ENCODE peak calls at places on chromosomes 5 and 9, in seven cellular contexts. One of them, this sample, is unnamed.

GRCh38 chr5:56327810-56328209 is 94.7 kb upstream of the ANKRD55 start:
- DNase-seq in left ventricle myocardium inferior: no peak
- DNase-seq in type B pancreatic cell: no peak
- DNase-seq in HTR-8/SVneo: no peak
- DNase-seq in retina: no peak
- DNase-seq in H54: no peak
- DNase-seq in ELF-1: no peak
- DNase-seq in this sample: no peak

GRCh38 chr9:91428927-91429351 is 5.3 kb upstream of the NFIL3 start:
- DNase-seq in left ventricle myocardium inferior: no peak
- DNase-seq in type B pancreatic cell: no peak
- DNase-seq in HTR-8/SVneo: no peak
- DNase-seq in retina: no peak
- DNase-seq in H54: no peak
- DNase-seq in ELF-1: no peak
- DNase-seq in this sample: peak

GRCh38 chr5:117201016-117201415 is 626.4 kb upstream of the SEMA6A start:
- DNase-seq in left ventricle myocardium inferior: no peak
- DNase-seq in type B pancreatic cell: no peak
- DNase-seq in HTR-8/SVneo: peak
- DNase-seq in retina: no peak
- DNase-seq in H54: no peak
- DNase-seq in ELF-1: no peak
- DNase-seq in this sample: no peak

GRCh38 chr5:175467983-175468698 is 10.2 kb upstream of the SFXN1 start:
- DNase-seq in left ventricle myocardium inferior: no peak
- DNase-seq in type B pancreatic cell: no peak
- DNase-seq in HTR-8/SVneo: no peak
- DNase-seq in retina: no peak
- DNase-seq in H54: no peak
- DNase-seq in ELF-1: no peak
- DNase-seq in this sample: no peak

GRCh38 chr5:69238760-69239251 is 4.1 kb downstream of the CDK7 start:
- DNase-seq in left ventricle myocardium inferior: no peak
- DNase-seq in type B pancreatic cell: no peak
- DNase-seq in HTR-8/SVneo: peak
- DNase-seq in retina: no peak
- DNase-seq in H54: peak
- DNase-seq in ELF-1: no peak
- DNase-seq in this sample: no peak

GRCh38 chr5:103114440-103114839 is 5.5 kb downstream of the GIN1 start:
- DNase-seq in left ventricle myocardium inferior: no peak
- DNase-seq in type B pancreatic cell: no peak
- DNase-seq in HTR-8/SVneo: no peak
- DNase-seq in retina: no peak
- DNase-seq in H54: no peak
- DNase-seq in ELF-1: no peak
- DNase-seq in this sample: no peak

GRCh38 chr9:36839131-36839885 is 194.8 kb downstream of the PAX5 start:
- DNase-seq in left ventricle myocardium inferior: no peak
- DNase-seq in type B pancreatic cell: no peak
- DNase-seq in HTR-8/SVneo: no peak
- DNase-seq in retina: no peak
- DNase-seq in H54: no peak
- DNase-seq in ELF-1: no peak
- DNase-seq in this sample: no peak

GRCh38 chr9:134372621-134373267 is 46.5 kb downstream of the RXRA start:
- DNase-seq in left ventricle myocardium inferior: peak
- DNase-seq in type B pancreatic cell: no peak
- DNase-seq in HTR-8/SVneo: no peak
- DNase-seq in retina: no peak
- DNase-seq in H54: peak
- DNase-seq in ELF-1: peak
- DNase-seq in this sample: peak

GRCh38 chr9:3001311-3001710 is 157.4 kb upstream of the PUM3 start:
- DNase-seq in left ventricle myocardium inferior: no peak
- DNase-seq in type B pancreatic cell: no peak
- DNase-seq in HTR-8/SVneo: no peak
- DNase-seq in retina: no peak
- DNase-seq in H54: no peak
- DNase-seq in ELF-1: no peak
- DNase-seq in this sample: no peak

GRCh38 chr5:68114641-68115040 is 100.9 kb upstream of the PIK3R1 start:
- DNase-seq in left ventricle myocardium inferior: no peak
- DNase-seq in type B pancreatic cell: no peak
- DNase-seq in HTR-8/SVneo: peak
- DNase-seq in retina: no peak
- DNase-seq in H54: no peak
- DNase-seq in ELF-1: no peak
- DNase-seq in this sample: no peak

GRCh38 chr5:168207450-168208029 is 83.9 kb upstream of the WWC1 start:
- DNase-seq in left ventricle myocardium inferior: no peak
- DNase-seq in type B pancreatic cell: no peak
- DNase-seq in HTR-8/SVneo: no peak
- DNase-seq in retina: no peak
- DNase-seq in H54: no peak
- DNase-seq in ELF-1: no peak
- DNase-seq in this sample: no peak

GRCh38 chr5:171957591-171958251 is 48.7 kb downstream of the FBXW11 start:
- DNase-seq in left ventricle myocardium inferior: no peak
- DNase-seq in type B pancreatic cell: no peak
- DNase-seq in HTR-8/SVneo: no peak
- DNase-seq in retina: no peak
- DNase-seq in H54: no peak
- DNase-seq in ELF-1: no peak
- DNase-seq in this sample: no peak

GRCh38 chr5:1926471-1927341 is 44.0 kb upstream of the IRX4 start:
- DNase-seq in left ventricle myocardium inferior: no peak
- DNase-seq in type B pancreatic cell: no peak
- DNase-seq in HTR-8/SVneo: no peak
- DNase-seq in retina: no peak
- DNase-seq in H54: no peak
- DNase-seq in ELF-1: no peak
- DNase-seq in this sample: no peak

GRCh38 chr9:98087420-98088354 is 31.2 kb downstream of the NANS start:
- DNase-seq in left ventricle myocardium inferior: peak
- DNase-seq in type B pancreatic cell: no peak
- DNase-seq in HTR-8/SVneo: no peak
- DNase-seq in retina: peak
- DNase-seq in H54: no peak
- DNase-seq in ELF-1: peak
- DNase-seq in this sample: peak

GRCh38 chr9:135480071-135480941 is 724 bp downstream of the PPP1R26 start:
- DNase-seq in left ventricle myocardium inferior: peak
- DNase-seq in type B pancreatic cell: no peak
- DNase-seq in HTR-8/SVneo: peak
- DNase-seq in retina: peak
- DNase-seq in H54: peak
- DNase-seq in ELF-1: peak
- DNase-seq in this sample: peak

GRCh38 chr9:135048758-135049284 is 38.6 kb upstream of the OLFM1 start:
- DNase-seq in left ventricle myocardium inferior: no peak
- DNase-seq in type B pancreatic cell: peak
- DNase-seq in HTR-8/SVneo: no peak
- DNase-seq in retina: no peak
- DNase-seq in H54: no peak
- DNase-seq in ELF-1: no peak
- DNase-seq in this sample: peak

GRCh38 chr5:127343866-127344265 is 53.3 kb downstream of the MEGF10 start:
- DNase-seq in left ventricle myocardium inferior: no peak
- DNase-seq in type B pancreatic cell: no peak
- DNase-seq in HTR-8/SVneo: no peak
- DNase-seq in retina: no peak
- DNase-seq in H54: no peak
- DNase-seq in ELF-1: no peak
- DNase-seq in this sample: no peak

GRCh38 chr9:114911167-114911821 is 19.1 kb downstream of the TNFSF8 start:
- DNase-seq in left ventricle myocardium inferior: no peak
- DNase-seq in type B pancreatic cell: no peak
- DNase-seq in HTR-8/SVneo: peak
- DNase-seq in retina: peak
- DNase-seq in H54: peak
- DNase-seq in ELF-1: peak
- DNase-seq in this sample: no peak

GRCh38 chr9:86359480-86359879 is 5.3 kb upstream of the TUT7 start:
- DNase-seq in left ventricle myocardium inferior: no peak
- DNase-seq in type B pancreatic cell: no peak
- DNase-seq in HTR-8/SVneo: no peak
- DNase-seq in retina: no peak
- DNase-seq in H54: no peak
- DNase-seq in ELF-1: no peak
- DNase-seq in this sample: no peak

GRCh38 chr9:88773627-88774244 is 217.5 kb upstream of the S1PR3 start:
- DNase-seq in left ventricle myocardium inferior: no peak
- DNase-seq in type B pancreatic cell: no peak
- DNase-seq in HTR-8/SVneo: no peak
- DNase-seq in retina: no peak
- DNase-seq in H54: no peak
- DNase-seq in ELF-1: no peak
- DNase-seq in this sample: no peak

GRCh38 chr5:126508962-126509279 is 85.7 kb downstream of the GRAMD2B start:
- DNase-seq in left ventricle myocardium inferior: no peak
- DNase-seq in type B pancreatic cell: no peak
- DNase-seq in HTR-8/SVneo: no peak
- DNase-seq in retina: no peak
- DNase-seq in H54: peak
- DNase-seq in ELF-1: no peak
- DNase-seq in this sample: no peak

GRCh38 chr5:135477594-135477993 is 25.4 kb upstream of the TIFAB start:
- DNase-seq in left ventricle myocardium inferior: no peak
- DNase-seq in type B pancreatic cell: no peak
- DNase-seq in HTR-8/SVneo: no peak
- DNase-seq in retina: peak
- DNase-seq in H54: no peak
- DNase-seq in ELF-1: no peak
- DNase-seq in this sample: no peak

This sample was measured in lower lobe of right lung.